ENCODE peak calls at places on chromosomes 12 and 14, in four cellular contexts. One of them, this sample, is unnamed.

GRCh38 chr12:1836241-1836803 is 16.0 kb downstream of the LRTM2 start:
- DNase-seq in foreskin fibroblast: no peak
- DNase-seq in uterus: no peak
- DNase-seq in cardiac fibroblast: no peak
- DNase-seq in this sample: no peak

GRCh38 chr14:88611878-88612277 is 49.0 kb downstream of the ZC3H14 start:
- DNase-seq in foreskin fibroblast: peak; percentile 11
- DNase-seq in uterus: no peak
- DNase-seq in cardiac fibroblast: peak; percentile 18
- DNase-seq in this sample: no peak

GRCh38 chr14:80344208-80344607 is 132.9 kb upstream of the DIO2 start:
- DNase-seq in foreskin fibroblast: no peak
- DNase-seq in uterus: no peak
- DNase-seq in cardiac fibroblast: no peak
- DNase-seq in this sample: no peak

GRCh38 chr14:90828642-90829487 is 12.6 kb upstream of the TTC7B start:
- DNase-seq in foreskin fibroblast: no peak
- DNase-seq in uterus: peak; percentile 32
- DNase-seq in cardiac fibroblast: no peak
- DNase-seq in this sample: peak; percentile 69

GRCh38 chr12:42798811-42799438 is 209.4 kb upstream of the PRICKLE1 start:
- DNase-seq in foreskin fibroblast: peak; percentile 77
- DNase-seq in uterus: no peak
- DNase-seq in cardiac fibroblast: peak; percentile 62
- DNase-seq in this sample: no peak

GRCh38 chr12:4809013-4809448 is 88.8 kb downstream of the GALNT8 start:
- DNase-seq in foreskin fibroblast: no peak
- DNase-seq in uterus: no peak
- DNase-seq in cardiac fibroblast: no peak
- DNase-seq in this sample: no peak

GRCh38 chr12:93483151-93483807 is 16.0 kb downstream of the MRPL42 start:
- DNase-seq in foreskin fibroblast: peak; percentile 15
- DNase-seq in uterus: no peak
- DNase-seq in cardiac fibroblast: no peak
- DNase-seq in this sample: no peak

GRCh38 chr14:78970677-78971076 is 800.5 kb downstream of the NRXN3 start:
- DNase-seq in foreskin fibroblast: no peak
- DNase-seq in uterus: no peak
- DNase-seq in cardiac fibroblast: no peak
- DNase-seq in this sample: peak; percentile 8

GRCh38 chr14:88002421-88002820 is 2.5 kb upstream of the GPR65 start:
- DNase-seq in foreskin fibroblast: no peak
- DNase-seq in uterus: no peak
- DNase-seq in cardiac fibroblast: no peak
- DNase-seq in this sample: peak; percentile 48

GRCh38 chr14:38505221-38506095 is 249.6 kb upstream of the CLEC14A start:
- DNase-seq in foreskin fibroblast: peak; percentile 11
- DNase-seq in uterus: no peak
- DNase-seq in cardiac fibroblast: no peak
- DNase-seq in this sample: no peak

GRCh38 chr12:51865470-51865745 is 16.9 kb upstream of the FIGNL2 start:
- DNase-seq in foreskin fibroblast: no peak
- DNase-seq in uterus: no peak
- DNase-seq in cardiac fibroblast: no peak
- DNase-seq in this sample: no peak

GRCh38 chr14:80850197-80850814 is 91.2 kb downstream of the CEP128 start:
- DNase-seq in foreskin fibroblast: peak; percentile 73
- DNase-seq in uterus: no peak
- DNase-seq in cardiac fibroblast: peak; percentile 74
- DNase-seq in this sample: peak; percentile 41

GRCh38 chr12:101415228-101415627 is 7.7 kb upstream of the ARL1 start:
- DNase-seq in foreskin fibroblast: no peak
- DNase-seq in uterus: no peak
- DNase-seq in cardiac fibroblast: no peak
- DNase-seq in this sample: no peak

GRCh38 chr14:103611215-103611614 is 17.8 kb upstream of the KLC1 start:
- DNase-seq in foreskin fibroblast: no peak
- DNase-seq in uterus: no peak
- DNase-seq in cardiac fibroblast: no peak
- DNase-seq in this sample: no peak

GRCh38 chr14:103607822-103608221 is 21.2 kb upstream of the KLC1 start:
- DNase-seq in foreskin fibroblast: no peak
- DNase-seq in uterus: no peak
- DNase-seq in cardiac fibroblast: no peak
- DNase-seq in this sample: no peak

GRCh38 chr14:103616635-103617300 is 12.2 kb upstream of the KLC1 start:
- DNase-seq in foreskin fibroblast: no peak
- DNase-seq in uterus: no peak
- DNase-seq in cardiac fibroblast: no peak
- DNase-seq in this sample: no peak

GRCh38 chr14:103618999-103619398 is 10.0 kb upstream of the KLC1 start:
- DNase-seq in foreskin fibroblast: peak; percentile 46
- DNase-seq in uterus: no peak
- DNase-seq in cardiac fibroblast: peak; percentile 29
- DNase-seq in this sample: no peak

GRCh38 chr14:103613517-103613916 is 15.5 kb upstream of the KLC1 start:
- DNase-seq in foreskin fibroblast: peak; percentile 43
- DNase-seq in uterus: no peak
- DNase-seq in cardiac fibroblast: no peak
- DNase-seq in this sample: no peak
- TF ChIP-seq CTCF in foreskin fibroblast: peak; percentile 33
- TF ChIP-seq CTCF in uterus: no peak
- TF ChIP-seq CTCF in cardiac fibroblast: no peak
- TF ChIP-seq CTCF in this sample: no peak

DNA sequence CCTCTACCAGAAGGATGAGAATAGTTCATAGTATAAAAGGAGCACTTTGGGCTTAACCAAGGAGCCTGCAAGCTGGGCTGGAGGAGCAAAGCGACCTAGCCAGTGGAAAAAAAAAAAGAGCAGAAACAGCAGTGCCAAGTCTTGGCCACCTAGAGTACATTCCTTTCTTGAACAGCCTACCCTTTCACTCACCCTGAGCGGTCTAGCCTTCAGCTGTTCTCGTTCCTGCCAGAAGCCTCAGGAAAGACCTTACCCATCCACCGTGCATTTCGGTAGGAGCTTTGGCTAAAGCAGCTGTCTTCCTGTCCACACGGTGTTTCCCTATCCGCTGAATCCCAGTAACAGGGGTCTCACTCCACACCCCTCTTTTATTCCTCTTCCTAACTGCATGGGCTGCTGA is 88.7 kb upstream of the METAP2 start:
- DNase-seq in foreskin fibroblast: peak; percentile 69
- DNase-seq in uterus: peak; percentile 28
- DNase-seq in cardiac fibroblast: peak; percentile 63
- DNase-seq in this sample: no peak
- H3K4me3 ChIP-seq in foreskin fibroblast: peak overlapping the region; percentile 66
- H3K4me3 ChIP-seq in uterus: peak overlapping the region; percentile 40
- H3K4me3 ChIP-seq in cardiac fibroblast: peak overlapping the region; percentile 36
- H3K4me3 ChIP-seq in this sample: no peak overlapping the region

GRCh38 chr14:76056128-76056527 is 70.6 kb downstream of the IFT43 start:
- DNase-seq in foreskin fibroblast: peak; percentile 39
- DNase-seq in uterus: no peak
- DNase-seq in cardiac fibroblast: peak; percentile 26
- DNase-seq in this sample: no peak
- TF ChIP-seq CTCF in foreskin fibroblast: peak; percentile 38
- TF ChIP-seq CTCF in uterus: no peak
- TF ChIP-seq CTCF in cardiac fibroblast: peak; percentile 56
- TF ChIP-seq CTCF in this sample: no peak

GRCh38 chr12:130952545-130952954 is 1.2 kb upstream of the ADGRD1 start:
- DNase-seq in foreskin fibroblast: no peak
- DNase-seq in uterus: peak; percentile 48
- DNase-seq in cardiac fibroblast: no peak
- DNase-seq in this sample: no peak

GRCh38 chr12:130954544-130954831 is 781 bp downstream of the ADGRD1 start:
- DNase-seq in foreskin fibroblast: no peak
- DNase-seq in uterus: no peak
- DNase-seq in cardiac fibroblast: no peak
- DNase-seq in this sample: no peak

GRCh38 chr12:130955238-130955816 is 1.6 kb downstream of the ADGRD1 start:
- DNase-seq in foreskin fibroblast: no peak
- DNase-seq in uterus: no peak
- DNase-seq in cardiac fibroblast: no peak
- DNase-seq in this sample: no peak

GRCh38 chr12:130952106-130952505 is 1.6 kb upstream of the ADGRD1 start:
- DNase-seq in foreskin fibroblast: peak; percentile 46
- DNase-seq in uterus: peak; percentile 63
- DNase-seq in cardiac fibroblast: no peak
- DNase-seq in this sample: no peak

GRCh38 chr12:130953783-130954543 is at the start of gene ADGRD1:
- DNase-seq in foreskin fibroblast: peak; percentile 75
- DNase-seq in uterus: peak; percentile 85
- DNase-seq in cardiac fibroblast: peak; percentile 38
- DNase-seq in this sample: peak; percentile 18
- H3K4me3 ChIP-seq in foreskin fibroblast: peak within 1 kb of the TSS; percentile 84
- H3K4me3 ChIP-seq in uterus: peak within 1 kb of the TSS; percentile 45
- H3K4me3 ChIP-seq in cardiac fibroblast: no peak within 1 kb of the TSS
- H3K4me3 ChIP-seq in this sample: peak within 1 kb of the TSS; percentile 0

DNA sequence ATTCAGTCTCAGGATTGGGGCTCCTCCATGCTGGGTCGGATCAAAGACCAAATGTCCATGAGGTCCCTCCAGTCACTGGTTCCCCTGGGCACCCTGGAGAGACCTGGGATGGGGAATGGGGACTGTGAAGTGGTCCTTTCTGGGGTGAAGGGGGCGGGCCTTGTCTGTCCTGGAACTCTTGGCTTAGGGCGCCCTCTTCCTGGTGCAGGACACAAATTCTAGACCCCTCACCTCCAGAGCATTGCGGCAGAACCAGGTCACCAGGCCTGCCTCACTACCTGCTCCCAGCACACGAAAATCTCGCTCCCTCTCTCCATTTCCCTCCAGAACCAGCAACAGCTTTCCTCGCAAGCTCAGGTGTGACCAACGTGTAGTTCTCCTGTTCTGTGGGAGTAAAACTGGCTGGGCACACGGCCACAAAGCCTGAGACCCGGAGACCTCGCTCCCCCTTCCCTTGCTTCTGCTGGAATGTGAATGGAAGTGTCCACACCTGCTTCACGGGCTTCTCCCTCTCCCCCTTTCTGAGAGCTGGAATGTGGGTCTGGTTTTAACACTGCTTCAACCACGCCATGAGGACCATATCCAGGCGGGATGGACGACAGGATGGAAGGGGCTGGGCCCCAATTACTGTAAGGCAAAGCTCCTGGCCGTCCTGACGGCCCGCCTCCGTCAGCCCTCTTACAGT is 112.7 kb downstream of the SCARB1 start:
- DNase-seq in foreskin fibroblast: no peak
- DNase-seq in uterus: no peak
- DNase-seq in cardiac fibroblast: no peak
- DNase-seq in this sample: no peak
- TF ChIP-seq CTCF in foreskin fibroblast: peak; percentile 4
- TF ChIP-seq CTCF in uterus: no peak
- TF ChIP-seq CTCF in cardiac fibroblast: no peak
- TF ChIP-seq CTCF in this sample: peak; percentile 14

GRCh38 chr12:54030889-54031860 is 1.7 kb upstream of the HOXC5 start:
- DNase-seq in foreskin fibroblast: no peak
- DNase-seq in uterus: no peak
- DNase-seq in cardiac fibroblast: peak; percentile 17
- DNase-seq in this sample: no peak
- H3K4me3 ChIP-seq in foreskin fibroblast: no peak overlapping the region
- H3K4me3 ChIP-seq in uterus: peak overlapping the region; percentile 19
- H3K4me3 ChIP-seq in cardiac fibroblast: no peak overlapping the region
- H3K4me3 ChIP-seq in this sample: no peak overlapping the region